ENCODE peak calls at places on chromosomes 12 and 14, in five cellular contexts. G, M, D, O and Z are unnamed samples.

GRCh38 chr14:37399517-37399916 is 195.5 kb downstream of the FOXA1 start:
- DNase-seq in M (no peak), G (no peak), O (no peak), D (no peak), Z (no peak)

GRCh38 chr12:1716911-1717310 is 26.0 kb downstream of the ADIPOR2 start:
- DNase-seq in G (no peak), O (no peak), D (peak), M (no peak), Z (no peak)

GRCh38 chr14:100072783-100073346 is 7.6 kb downstream of the EVL start:
- DNase-seq in G (peak), O (no peak), D (no peak), M (no peak), Z (no peak)

GRCh38 chr12:80041691-80042090 is 57.6 kb upstream of the OTOGL start:
- DNase-seq in G (no peak), M (no peak), O (no peak), D (peak), Z (peak)

GRCh38 chr12:11730299-11731041 is 81.0 kb downstream of the ETV6 start:
- DNase-seq in D (no peak), O (no peak), G (peak), M (no peak), Z (no peak)

GRCh38 chr12:63042646-63043045 is 107.7 kb upstream of the PPM1H start:
- DNase-seq in G (no peak), M (no peak), D (no peak), O (no peak), Z (peak)

GRCh38 chr12:95959107-95959506 is 16.0 kb downstream of the AMDHD1 start:
- DNase-seq in M (no peak), D (peak), O (no peak), G (peak), Z (no peak)

GRCh38 chr14:98182385-98183055 is 1089.5 kb downstream of the BCL11B start:
- DNase-seq in G (no peak), D (no peak), O (no peak), M (no peak), Z (no peak)

GRCh38 chr14:104821971-104822608 is 21.2 kb downstream of the ZBTB42 start:
- DNase-seq in M (peak), D (no peak), O (peak), G (no peak), Z (no peak)

GRCh38 chr12:121467638-121468403 is 67.9 kb downstream of the RNF34 start:
- DNase-seq in D (no peak), G (peak), M (peak), O (peak), Z (peak)

GRCh38 chr14:104423224-104423681 is 156.3 kb upstream of the C14orf180 start:
- DNase-seq in O (no peak), G (no peak), D (no peak), M (no peak), Z (no peak)

GRCh38 chr12:7994731-7995205 is 37.7 kb upstream of the FOXJ2 start:
- DNase-seq in G (peak), M (no peak), D (peak), O (peak), Z (peak)

GRCh38 chr12:9940370-9940769 is 8.2 kb upstream of the CLEC2A start:
- DNase-seq in M (no peak), G (peak), O (no peak), D (peak), Z (no peak)

GRCh38 chr14:95222151-95222631 is 64.9 kb upstream of the DICER1 start:
- DNase-seq in M (no peak), D (peak), G (peak), O (peak), Z (peak)

GRCh38 chr14:97120204-97121120 is 323.3 kb downstream of the VRK1 start:
- DNase-seq in D (no peak), M (no peak), G (no peak), O (no peak), Z (no peak)

GRCh38 chr14:26775765-26776577 is 178.1 kb upstream of the NOVA1 start:
- DNase-seq in M (no peak), O (no peak), D (peak), G (no peak), Z (peak)

GRCh38 chr12:84585996-84586395 is 326.6 kb downstream of the SLC6A15 start:
- DNase-seq in G (no peak), D (peak), O (no peak), M (no peak), Z (peak)

GRCh38 chr14:80764496-80764895 is 177.0 kb downstream of the CEP128 start:
- DNase-seq in G (no peak), M (no peak), O (no peak), D (peak), Z (no peak)

GRCh38 chr12:110314308-110314707 is 33.3 kb downstream of the ATP2A2 start:
- DNase-seq in O (no peak), G (no peak), D (peak), M (no peak), Z (peak)

GRCh38 chr14:23153891-23154796 is 29.3 kb downstream of the SLC7A8 start:
- DNase-seq in M (peak), G (peak), O (peak), D (peak), Z (peak)

GRCh38 chr14:98200621-98201020 is 1071.4 kb downstream of the BCL11B start:
- DNase-seq in G (no peak), O (no peak), D (no peak), M (no peak), Z (no peak)

GRCh38 chr12:57895337-57896138 is 45.8 kb upstream of the ATP23 start:
- DNase-seq in D (peak), M (no peak), O (no peak), G (no peak), Z (peak)

GRCh38 chr12:104427547-104427938 is 29.2 kb upstream of the CHST11 start:
- DNase-seq in G (no peak), O (no peak), M (no peak), D (no peak), Z (no peak)

GRCh38 chr12:82862069-82862841 is 175.5 kb downstream of the TMTC2 start:
- DNase-seq in D (no peak), G (no peak), M (no peak), O (no peak), Z (peak)

GRCh38 chr14:64706552-64707193 is 2.4 kb downstream of the PLEKHG3 start:
- DNase-seq in O (no peak), G (peak), M (peak), D (no peak), Z (no peak)

GRCh38 chr14:87994974-87995373 is 2.0 kb upstream of the GALC start:
- DNase-seq in D (no peak), M (no peak), G (no peak), O (no peak), Z (no peak)

GRCh38 chr12:2580821-2581220 is 213.9 kb upstream of the FKBP4 start:
- DNase-seq in M (peak), D (peak), O (no peak), G (no peak), Z (no peak)

GRCh38 chr14:58942516-58942915 is 246.0 kb upstream of the DAAM1 start:
- DNase-seq in O (no peak), D (peak), M (no peak), G (no peak), Z (no peak)

GRCh38 chr14:58944957-58945356 is 243.5 kb upstream of the DAAM1 start:
- DNase-seq in D (no peak), G (no peak), O (no peak), M (no peak), Z (no peak)

GRCh38 chr14:58941666-58942065 is 246.8 kb upstream of the DAAM1 start:
- DNase-seq in D (no peak), G (no peak), M (no peak), O (no peak), Z (no peak)

GRCh38 chr14:58947156-58947555 is 241.3 kb upstream of the DAAM1 start:
- DNase-seq in O (no peak), G (no peak), D (no peak), M (no peak), Z (no peak)

DNA sequence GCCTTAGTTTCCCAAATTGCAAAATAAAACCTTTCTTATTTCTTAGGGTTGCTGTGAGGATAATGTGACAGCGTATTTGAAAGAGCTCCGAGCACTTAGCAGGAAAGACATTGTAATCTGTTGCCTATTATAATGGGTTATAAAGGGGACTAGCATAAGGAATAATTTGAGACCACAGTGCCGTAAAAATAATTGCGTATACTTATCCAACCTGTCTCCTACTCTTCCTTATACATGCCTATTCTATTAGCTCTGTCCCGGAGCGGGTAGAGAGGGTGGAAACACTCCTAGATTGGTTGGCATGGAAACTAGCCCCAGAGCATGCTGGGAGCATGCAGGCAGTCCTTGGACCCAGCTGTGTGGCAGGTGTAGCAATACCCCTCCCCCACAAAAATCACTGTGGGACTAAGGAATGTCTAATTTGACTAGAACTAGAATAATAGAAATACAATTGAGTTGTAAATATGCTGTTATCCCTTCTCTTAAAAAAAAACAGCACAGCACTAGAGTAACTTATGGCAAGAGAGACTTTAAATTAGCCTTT is 244.2 kb upstream of the DAAM1 start:
- DNase-seq in M (no peak), G (peak), D (no peak), O (no peak), Z (no peak)
- H3K4me3 ChIP-seq in M (no peak), G (no peak), D (no peak), O (no peak), Z (no peak)

DNA sequence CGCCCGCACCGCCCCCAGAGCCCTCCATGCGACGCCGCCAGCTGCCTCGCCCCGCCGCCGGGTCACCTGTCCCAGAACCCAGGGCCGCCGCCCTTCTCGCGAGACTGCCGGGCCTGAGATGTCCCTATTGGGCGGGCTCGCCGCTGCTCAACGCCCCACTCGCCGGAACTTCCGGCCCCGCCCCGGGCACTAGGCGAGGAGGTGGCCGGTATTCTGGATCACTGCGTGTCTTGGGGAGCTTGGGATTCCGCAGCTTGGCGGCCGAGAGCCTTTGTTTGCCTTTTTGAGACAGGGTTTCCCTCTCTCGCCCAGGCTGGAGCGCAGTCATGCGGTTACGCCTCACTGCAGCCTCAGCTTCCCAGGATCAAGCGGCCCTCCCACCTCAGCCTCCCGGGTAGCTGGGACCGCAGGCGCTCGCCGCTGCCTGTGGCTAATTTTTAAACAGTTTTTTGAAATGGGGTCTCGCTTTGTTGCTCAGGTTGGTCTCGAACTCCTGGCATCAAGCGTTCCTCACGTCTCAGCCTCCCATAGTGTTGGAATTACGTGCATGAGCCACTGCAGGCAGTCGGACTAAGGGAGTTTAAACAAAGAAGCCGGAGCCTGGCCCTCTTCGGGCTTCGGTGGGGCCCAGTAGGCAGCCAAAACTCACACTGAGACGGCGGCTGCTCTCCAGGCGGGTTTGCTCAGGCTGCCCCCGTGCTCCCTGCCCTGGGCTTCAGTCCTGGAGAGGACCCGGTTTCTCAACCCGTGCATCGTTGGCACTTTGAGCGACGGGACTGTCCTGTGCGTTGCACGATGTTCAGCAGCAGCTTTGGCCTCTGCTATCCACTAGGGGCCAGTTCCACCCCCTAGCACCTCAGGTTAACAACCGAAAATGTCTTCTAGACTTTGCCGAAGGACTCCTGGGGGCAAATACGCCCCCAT is at the start of gene SLC15A4:
- DNase-seq in G (peak), D (peak), M (peak), O (peak), Z (peak)
- TF ChIP-seq CTCF in G (no peak), D (peak), M (peak), O (no peak), Z (peak)

GRCh38 chr12:13452955-13453570 is 256.5 kb downstream of the EMP1 start:
- DNase-seq in G (no peak), D (no peak), M (no peak), O (no peak), Z (no peak)
- H3K4me3 ChIP-seq in G (no peak), D (no peak), M (no peak), O (no peak), Z (no peak)

GRCh38 chr12:203462-204260 is 10.3 kb downstream of the SLC6A12 start:
- DNase-seq in O (no peak), G (peak), M (no peak), D (no peak), Z (no peak)
- TF ChIP-seq CTCF in O (no peak), G (no peak), M (no peak), D (no peak), Z (no peak)

DNA sequence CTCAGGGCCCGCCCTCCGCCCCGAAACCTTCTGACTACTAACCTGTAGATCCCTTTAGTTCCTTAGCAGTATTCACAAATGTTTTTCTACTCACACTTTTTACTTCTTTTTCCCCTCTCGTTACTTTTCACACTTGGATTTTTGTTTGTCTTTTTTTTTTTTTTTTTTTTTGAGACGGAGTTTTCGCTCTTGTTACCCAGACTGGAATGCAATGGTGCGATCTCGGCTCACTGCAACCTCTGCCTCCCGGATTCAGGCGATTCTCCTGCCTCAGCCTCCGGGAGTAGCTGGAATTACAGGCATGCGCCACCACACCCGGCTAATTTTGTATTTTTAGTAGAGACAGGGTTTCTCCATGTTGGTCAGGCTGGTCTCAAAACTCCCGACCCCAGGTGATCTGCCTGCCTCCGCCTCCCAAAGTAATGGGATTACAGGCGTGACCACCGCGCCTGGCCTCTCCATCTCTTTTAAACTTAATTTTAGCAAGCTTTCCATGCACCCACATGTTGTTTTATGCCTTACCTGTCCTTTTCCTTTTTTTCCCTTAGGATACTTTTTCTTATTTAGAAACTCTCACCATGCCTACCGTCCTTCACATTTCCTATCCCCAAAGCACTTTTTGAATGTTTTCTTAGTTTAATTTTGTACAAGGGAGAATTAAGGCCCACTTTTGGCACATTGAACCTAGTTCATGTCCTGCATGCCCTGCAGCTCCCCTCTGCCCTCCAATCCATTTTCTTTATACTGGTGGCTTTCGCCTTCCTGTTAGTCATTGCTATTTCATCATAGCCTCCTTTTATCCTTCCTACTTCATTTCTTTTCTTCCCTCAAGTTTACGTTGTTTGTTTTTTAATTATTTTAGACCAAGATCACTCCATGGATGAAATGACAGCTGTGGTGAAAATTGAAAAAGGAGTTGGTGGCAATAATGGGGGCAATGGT is 1.1 kb downstream of the SP1 start:
- DNase-seq in D (peak), O (no peak), G (peak), M (peak), Z (peak)
- H3K4me3 ChIP-seq in D (peak), O (peak), G (peak), M (peak), Z (peak)

GRCh38 chr14:56751471-56751870 is 58.8 kb downstream of the OTX2 start:
- DNase-seq in D (no peak), G (peak), M (no peak), O (no peak), Z (no peak)
- TF ChIP-seq CTCF in D (no peak), G (peak), M (no peak), O (no peak), Z (no peak)

DNA sequence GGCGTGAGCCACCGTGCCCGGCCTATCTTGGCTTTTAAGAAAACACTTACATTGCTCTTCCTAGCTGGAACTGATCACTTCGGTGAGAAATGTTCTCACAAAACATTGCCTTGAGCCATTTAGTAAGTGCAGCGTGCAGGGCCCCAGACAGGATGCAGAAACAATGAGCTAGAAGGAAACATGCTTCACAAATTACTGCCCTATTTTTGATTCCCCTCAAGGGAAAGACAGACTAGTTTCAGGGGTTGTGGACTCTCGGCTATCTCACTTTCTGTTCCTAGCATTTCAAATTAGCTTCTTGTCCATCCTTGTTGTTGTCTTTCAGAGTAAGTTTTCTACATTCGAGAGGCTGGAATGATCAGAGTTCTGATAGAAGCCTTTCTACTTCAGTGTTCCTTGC is 21.6 kb downstream of the TGFB3 start:
- DNase-seq in O (no peak), M (no peak), D (no peak), G (no peak), Z (peak)
- H3K4me3 ChIP-seq in O (no peak), M (no peak), D (no peak), G (no peak), Z (no peak)

DNA sequence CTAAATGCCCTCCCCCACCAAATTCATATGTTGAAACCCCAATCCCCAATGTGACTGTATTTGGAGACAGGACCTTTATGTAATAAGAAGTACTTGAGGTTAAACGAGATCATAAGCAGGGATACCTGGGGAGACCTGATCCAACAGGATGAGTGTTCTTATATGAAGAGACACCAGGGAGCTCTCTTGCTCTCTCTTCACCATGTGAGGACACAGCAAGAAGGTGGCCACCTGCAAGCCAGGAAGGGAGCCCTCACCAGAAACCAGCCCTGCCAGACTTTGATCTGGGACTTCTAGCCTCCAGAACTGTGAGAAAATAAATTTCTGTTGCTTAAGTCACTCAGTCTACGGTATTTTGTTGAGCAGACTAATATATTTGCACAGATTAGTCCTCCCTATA is 113.6 kb downstream of the NUAK1 start:
- DNase-seq in O (no peak), D (no peak), G (no peak), M (no peak), Z (no peak)
- TF ChIP-seq CTCF in O (no peak), D (no peak), G (no peak), M (no peak), Z (no peak)

GRCh38 chr14:70658899-70659298 is 17.2 kb downstream of the TTC9 start:
- DNase-seq in M (no peak), D (no peak), G (no peak), O (no peak), Z (no peak)
- H3K4me3 ChIP-seq in M (no peak), D (no peak), G (no peak), O (no peak), Z (no peak)